ENCODE peak calls at places on chromosomes 7 and 10, in four cellular contexts. F is HEK293T, V is GM12878, I is HepG2. N is an unnamed sample.

GRCh38 chr10:100817268-100817839 is 72.0 kb downstream of the PAX2 start:
- DNase-seq in I (no peak), V (no peak), F (peak), N (peak)

GRCh38 chr7:96794063-96794462 is 84.4 kb upstream of the SEM1 start:
- DNase-seq in I (no peak), V (no peak), F (no peak), N (no peak)

GRCh38 chr7:129169171-129169643 is 19.2 kb upstream of the SMO start:
- DNase-seq in V (no peak), F (no peak), I (no peak), N (peak)

GRCh38 chr7:95609277-95609971 is 13.1 kb upstream of the PDK4 start:
- DNase-seq in V (no peak), I (peak), F (no peak), N (no peak)

GRCh38 chr10:123878666-123879311 is 12.8 kb downstream of the CPXM2 start:
- DNase-seq in V (no peak), I (no peak), F (no peak), N (no peak)

GRCh38 chr7:11191574-11192220 is 218.0 kb downstream of the PHF14 start:
- DNase-seq in V (no peak), I (no peak), F (no peak), N (no peak)

GRCh38 chr7:141017555-141017954 is 2.8 kb upstream of the MRPS33 start:
- DNase-seq in I (no peak), V (no peak), F (no peak), N (no peak)

GRCh38 chr10:79904671-79905321 is 44.1 kb downstream of the SFTPD start:
- DNase-seq in V (no peak), I (no peak), F (peak), N (peak)

GRCh38 chr7:98334077-98334476 is 52.6 kb downstream of the BRI3 start:
- DNase-seq in I (no peak), F (no peak), V (no peak), N (no peak)

GRCh38 chr7:117202511-117202910 is 120.3 kb downstream of the WNT2 start:
- DNase-seq in I (no peak), F (no peak), V (no peak), N (no peak)

GRCh38 chr7:93920496-93921189 is 892 bp upstream of the GNG11 start:
- DNase-seq in I (no peak), F (no peak), V (no peak), N (no peak)

GRCh38 chr7:45136106-45137060 is 21.2 kb upstream of the RAMP3 start:
- DNase-seq in F (peak), I (peak), V (peak), N (peak)

GRCh38 chr10:514137-514671 is 175.3 kb downstream of the DIP2C start:
- DNase-seq in V (no peak), F (no peak), I (peak), N (no peak)

GRCh38 chr10:122232781-122233180 is 38.3 kb upstream of the BTBD16 start:
- DNase-seq in F (no peak), I (no peak), V (no peak), N (no peak)

GRCh38 chr7:1990001-1990670 is 242.6 kb downstream of the MAD1L1 start:
- DNase-seq in V (no peak), F (no peak), I (no peak), N (no peak)

GRCh38 chr7:97480700-97481410 is 251.0 kb upstream of the TAC1 start:
- DNase-seq in I (no peak), V (no peak), F (no peak), N (no peak)

GRCh38 chr7:68663392-68663791 is 934.9 kb upstream of the AUTS2 start:
- DNase-seq in I (no peak), V (no peak), F (no peak), N (no peak)

GRCh38 chr7:105218215-105218614 is 170.5 kb downstream of the SRPK2 start:
- DNase-seq in I (no peak), V (no peak), F (no peak), N (no peak)

DNA sequence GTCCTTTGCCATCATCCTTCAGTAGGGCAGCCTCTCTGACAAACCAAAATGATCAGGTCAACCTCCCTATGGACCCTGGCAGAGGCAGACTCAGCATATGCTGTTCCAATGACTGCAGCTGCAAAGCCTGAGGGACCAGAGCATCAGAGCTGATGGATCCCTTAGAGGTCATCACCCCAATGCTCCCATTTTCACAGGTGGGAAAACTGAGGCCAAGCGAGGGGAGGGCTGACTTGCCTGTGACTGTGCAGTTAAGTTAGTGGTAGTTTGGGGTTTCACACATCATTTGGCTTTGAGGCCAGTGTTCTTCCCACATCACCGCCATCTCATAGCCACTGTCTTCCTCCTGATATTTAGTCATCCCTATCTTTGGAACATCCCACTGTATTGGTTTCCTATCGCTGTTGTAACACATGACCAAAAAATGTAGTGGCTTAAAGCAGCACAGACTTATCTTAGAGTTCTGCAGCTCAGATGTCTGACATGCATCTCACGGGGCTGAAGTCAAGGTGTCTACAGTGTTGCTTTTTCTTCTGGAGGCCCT is 69.3 kb upstream of the PDZD8 start:
- DNase-seq in F (no peak), I (no peak), V (no peak), N (no peak)
- TF ChIP-seq FOXK2 in F (no peak), I (no peak), V (no peak), N (no peak)

GRCh38 chr10:49282306-49282705 is 16.7 kb upstream of the C10orf71 start:
- DNase-seq in F (no peak), I (no peak), V (no peak), N (no peak)
- TF ChIP-seq FOXK2 in F (no peak), I (no peak), V (no peak), N (no peak)

GRCh38 chr10:118823256-118823907 is 68.6 kb upstream of the CACUL1 start:
- DNase-seq in I (no peak), F (no peak), V (no peak), N (no peak)

GRCh38 chr10:118832242-118832651 is 77.5 kb upstream of the CACUL1 start:
- DNase-seq in F (no peak), I (no peak), V (no peak), N (no peak)

GRCh38 chr10:118827466-118828155 is 72.8 kb upstream of the CACUL1 start:
- DNase-seq in F (peak), V (no peak), I (no peak), N (peak)
- TF ChIP-seq FOXK2 in F (no peak), V (no peak), I (no peak), N (no peak)

GRCh38 chr7:10122573-10123100 is 851.0 kb upstream of the PHF14 start:
- DNase-seq in V (no peak), F (no peak), I (no peak), N (no peak)
- TF ChIP-seq FOXK2 in V (no peak), F (no peak), I (no peak), N (no peak)

GRCh38 chr7:43166686-43167085 is 54.2 kb downstream of the HECW1 start:
- DNase-seq in I (no peak), V (no peak), F (no peak), N (no peak)

GRCh38 chr7:43169076-43169475 is 56.6 kb downstream of the HECW1 start:
- DNase-seq in I (no peak), V (no peak), F (no peak), N (no peak)

GRCh38 chr7:43170571-43170970 is 58.1 kb downstream of the HECW1 start:
- DNase-seq in F (no peak), V (no peak), I (no peak), N (no peak)

GRCh38 chr7:43163885-43164284 is 51.4 kb downstream of the HECW1 start:
- DNase-seq in V (no peak), F (no peak), I (no peak), N (no peak)

DNA sequence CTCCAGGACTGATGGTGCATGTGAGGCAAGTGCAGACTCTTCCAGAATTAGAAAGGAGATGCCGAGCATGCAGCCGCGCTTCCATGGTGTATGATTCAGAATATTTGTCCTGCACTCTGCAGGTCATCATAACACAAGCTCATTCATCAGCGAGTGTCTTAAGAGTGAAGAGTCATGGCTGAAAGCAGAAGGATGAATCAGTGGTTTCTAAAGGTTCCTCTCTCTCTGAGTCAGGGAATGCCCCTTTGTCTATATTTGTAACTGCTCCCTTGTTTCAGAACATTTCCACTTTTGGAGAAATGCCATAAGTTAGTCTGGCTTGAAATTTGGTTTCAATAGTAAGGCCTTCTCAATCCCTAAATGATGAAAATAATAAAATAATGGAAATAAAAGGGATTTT is 52.3 kb downstream of the HECW1 start:
- DNase-seq in I (no peak), F (no peak), V (peak), N (no peak)
- TF ChIP-seq FOXK2 in I (no peak), F (no peak), V (no peak), N (no peak)

DNA sequence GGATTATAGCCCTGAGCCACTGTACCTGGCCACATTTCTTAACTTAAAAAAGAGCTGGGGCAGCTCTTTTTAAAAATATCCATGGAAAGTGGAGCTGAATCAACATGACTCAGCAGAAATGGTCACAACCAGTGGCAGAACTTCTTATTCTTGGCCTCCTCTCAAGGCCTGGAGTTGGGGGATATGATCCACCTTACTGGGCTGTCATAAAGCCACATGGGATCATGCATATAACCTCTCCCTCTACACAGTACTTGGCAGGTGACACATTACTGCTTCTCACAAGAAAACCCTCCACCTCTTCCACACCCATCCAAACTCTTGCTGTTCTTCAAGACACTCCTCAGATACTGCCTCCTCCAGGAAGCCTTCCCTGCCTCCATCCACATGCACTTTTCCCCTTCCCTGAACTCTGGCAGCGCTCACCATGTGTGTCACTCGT is 85.3 kb downstream of the TBXAS1 start:
- DNase-seq in V (no peak), F (no peak), I (no peak), N (peak)
- TF ChIP-seq FOXK2 in V (no peak), F (no peak), I (no peak), N (no peak)